ENCODE peak calls at places on chromosomes 6 and 20, in six cellular contexts. One of them, this sample, is unnamed. For H3K4me1, the result is how much of the 10 kb centered on the place peaks cover.

GRCh38 chr6:153015094-153015645 is 12.7 kb upstream of the MTRF1L start:
- DNase-seq in SK-N-SH: no peak
- DNase-seq in neuronal stem cell: no peak
- DNase-seq in A549: no peak
- DNase-seq in Karpas-422: no peak
- DNase-seq in K562: no peak
- DNase-seq in this sample: peak

GRCh38 chr6:29647927-29648642 is 8.8 kb upstream of the MOG start:
- DNase-seq in K562: peak
- DNase-seq in A549: peak
- DNase-seq in SK-N-SH: peak
- DNase-seq in neuronal stem cell: no peak
- DNase-seq in Karpas-422: peak
- DNase-seq in this sample: peak

GRCh38 chr20:22582960-22583772 is 1.2 kb downstream of the FOXA2 start:
- DNase-seq in A549: peak
- DNase-seq in SK-N-SH: no peak
- DNase-seq in K562: no peak
- DNase-seq in Karpas-422: no peak
- DNase-seq in neuronal stem cell: no peak
- DNase-seq in this sample: no peak

GRCh38 chr6:1912731-1913130 is 303.0 kb downstream of the FOXC1 start:
- DNase-seq in K562: no peak
- DNase-seq in SK-N-SH: no peak
- DNase-seq in neuronal stem cell: no peak
- DNase-seq in Karpas-422: no peak
- DNase-seq in A549: no peak
- DNase-seq in this sample: no peak

GRCh38 chr6:127879685-127880084 is 21.2 kb downstream of the THEMIS start:
- DNase-seq in SK-N-SH: no peak
- DNase-seq in K562: no peak
- DNase-seq in Karpas-422: no peak
- DNase-seq in neuronal stem cell: peak
- DNase-seq in A549: no peak
- DNase-seq in this sample: peak

GRCh38 chr6:136782021-136782770 is 10.1 kb downstream of the MAP3K5 start:
- DNase-seq in K562: no peak
- DNase-seq in neuronal stem cell: no peak
- DNase-seq in A549: no peak
- DNase-seq in Karpas-422: no peak
- DNase-seq in SK-N-SH: no peak
- DNase-seq in this sample: peak

GRCh38 chr6:143427109-143427817 is 23.2 kb downstream of the ADAT2 start:
- DNase-seq in SK-N-SH: peak
- DNase-seq in A549: peak
- DNase-seq in K562: peak
- DNase-seq in Karpas-422: peak
- DNase-seq in neuronal stem cell: peak
- DNase-seq in this sample: peak

GRCh38 chr20:57794600-57795346 is 85.0 kb upstream of the PMEPA1 start:
- DNase-seq in K562: no peak
- DNase-seq in SK-N-SH: no peak
- DNase-seq in A549: no peak
- DNase-seq in Karpas-422: no peak
- DNase-seq in neuronal stem cell: no peak
- DNase-seq in this sample: peak

GRCh38 chr6:169861431-169862045 is 110.1 kb downstream of the ERMARD start:
- DNase-seq in Karpas-422: no peak
- DNase-seq in neuronal stem cell: no peak
- DNase-seq in A549: no peak
- DNase-seq in SK-N-SH: peak
- DNase-seq in K562: no peak
- DNase-seq in this sample: no peak

GRCh38 chr6:6994796-6995195 is 113.0 kb upstream of the RREB1 start:
- DNase-seq in SK-N-SH: no peak
- DNase-seq in neuronal stem cell: no peak
- DNase-seq in Karpas-422: no peak
- DNase-seq in A549: no peak
- DNase-seq in K562: no peak
- DNase-seq in this sample: no peak

GRCh38 chr20:46458891-46459750 is 52.7 kb upstream of the ELMO2 start:
- DNase-seq in neuronal stem cell: peak
- DNase-seq in K562: no peak
- DNase-seq in SK-N-SH: peak
- DNase-seq in Karpas-422: no peak
- DNase-seq in A549: no peak
- DNase-seq in this sample: no peak

GRCh38 chr6:106145741-106146227 is 59.6 kb downstream of the PRDM1 start:
- DNase-seq in neuronal stem cell: no peak
- DNase-seq in A549: no peak
- DNase-seq in SK-N-SH: no peak
- DNase-seq in Karpas-422: no peak
- DNase-seq in K562: no peak
- DNase-seq in this sample: peak

GRCh38 chr6:38755207-38755606 is 40.1 kb downstream of the DNAH8 start:
- DNase-seq in Karpas-422: no peak
- DNase-seq in neuronal stem cell: no peak
- DNase-seq in SK-N-SH: no peak
- DNase-seq in A549: no peak
- DNase-seq in K562: no peak
- DNase-seq in this sample: no peak

GRCh38 chr6:551405-551804 is 105.5 kb downstream of the HUS1B start:
- DNase-seq in Karpas-422: no peak
- DNase-seq in neuronal stem cell: peak
- DNase-seq in K562: no peak
- DNase-seq in SK-N-SH: peak
- DNase-seq in A549: no peak
- DNase-seq in this sample: peak

GRCh38 chr20:931401-931800 is 15.3 kb upstream of the ANGPT4 start:
- DNase-seq in Karpas-422: peak
- DNase-seq in K562: no peak
- DNase-seq in neuronal stem cell: no peak
- DNase-seq in SK-N-SH: no peak
- DNase-seq in A549: no peak
- DNase-seq in this sample: no peak

GRCh38 chr20:37944456-37944981 is 41.6 kb downstream of the VSTM2L start:
- DNase-seq in neuronal stem cell: no peak
- DNase-seq in SK-N-SH: no peak
- DNase-seq in A549: no peak
- DNase-seq in K562: peak
- DNase-seq in Karpas-422: no peak
- DNase-seq in this sample: no peak

GRCh38 chr6:137602871-137603270 is 108.7 kb upstream of the OLIG3 start:
- DNase-seq in K562: no peak
- DNase-seq in A549: no peak
- DNase-seq in Karpas-422: no peak
- DNase-seq in neuronal stem cell: no peak
- DNase-seq in SK-N-SH: no peak
- DNase-seq in this sample: no peak

GRCh38 chr20:44399446-44399845 is 43.9 kb downstream of the HNF4A start:
- DNase-seq in SK-N-SH: no peak
- DNase-seq in K562: no peak
- DNase-seq in Karpas-422: no peak
- DNase-seq in A549: no peak
- DNase-seq in neuronal stem cell: no peak
- DNase-seq in this sample: no peak

GRCh38 chr6:152204584-152204983 is 397.1 kb downstream of the ESR1 start:
- DNase-seq in SK-N-SH: no peak
- DNase-seq in A549: no peak
- DNase-seq in neuronal stem cell: no peak
- DNase-seq in K562: no peak
- DNase-seq in Karpas-422: no peak
- DNase-seq in this sample: no peak

GRCh38 chr6:10531942-10532341 is 10.8 kb downstream of the GCNT2 start:
- DNase-seq in A549: no peak
- DNase-seq in neuronal stem cell: no peak
- DNase-seq in SK-N-SH: no peak
- DNase-seq in K562: no peak
- DNase-seq in Karpas-422: peak
- DNase-seq in this sample: no peak
- H3K4me2 ChIP-seq in A549: peak
- H3K4me2 ChIP-seq in neuronal stem cell: no peak
- H3K4me2 ChIP-seq in SK-N-SH: no peak
- H3K4me2 ChIP-seq in K562: no peak
- H3K4me2 ChIP-seq in Karpas-422: peak
- H3K4me2 ChIP-seq in this sample: no peak

DNA sequence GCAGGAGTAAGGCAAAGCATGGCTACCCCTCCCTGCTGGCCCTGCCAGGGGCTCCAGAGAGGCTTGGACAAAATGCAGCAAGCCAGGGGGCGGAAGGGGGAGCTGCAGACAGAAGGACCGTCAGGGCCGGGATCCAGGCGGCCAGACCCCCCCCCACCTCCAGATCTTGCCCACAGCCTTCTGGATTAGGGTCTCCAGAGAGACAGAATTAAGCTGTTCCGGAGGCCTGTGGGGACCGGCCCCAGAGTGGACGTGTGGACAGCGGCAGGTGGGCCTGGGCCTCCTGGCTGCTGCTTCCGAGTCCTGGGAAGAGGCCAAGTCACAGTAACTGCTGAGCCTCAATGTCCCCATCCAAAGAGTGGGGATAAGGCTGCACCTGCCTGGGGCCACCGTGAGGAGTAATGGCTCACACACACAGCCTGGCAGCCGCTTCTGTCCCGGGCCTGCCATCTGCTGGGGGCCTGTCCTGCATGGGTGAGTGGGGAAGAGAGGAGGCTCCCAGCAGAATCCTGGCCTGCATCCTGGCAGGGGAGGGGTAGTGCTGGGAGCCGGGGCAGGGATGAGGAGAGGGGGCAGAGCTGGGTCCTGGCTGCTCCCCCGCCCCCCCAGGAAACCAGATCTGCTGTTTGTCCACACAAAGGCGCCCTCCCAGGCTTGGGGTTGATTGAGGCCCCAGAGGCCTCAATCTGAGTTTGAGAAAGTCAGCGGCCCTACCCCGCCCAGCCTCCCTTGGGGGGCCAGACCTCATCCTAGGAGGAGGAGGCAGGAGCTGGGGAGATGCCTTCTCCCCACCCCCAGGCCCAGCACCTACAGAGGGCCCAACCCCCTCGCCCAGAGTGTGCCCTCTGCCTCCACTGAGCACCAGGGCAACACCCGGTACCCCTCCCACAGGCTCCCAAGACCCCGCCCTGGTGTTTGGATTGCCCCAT is 3.9 kb downstream of the LAMA5 start:
- DNase-seq in Karpas-422: no peak
- DNase-seq in SK-N-SH: peak
- DNase-seq in A549: no peak
- DNase-seq in K562: no peak
- DNase-seq in neuronal stem cell: no peak
- DNase-seq in this sample: no peak
- H3K4me1 ChIP-seq in Karpas-422: under half
- H3K4me1 ChIP-seq in SK-N-SH: under half
- H3K4me1 ChIP-seq in A549: half or more
- H3K4me1 ChIP-seq in K562: half or more
- H3K4me1 ChIP-seq in neuronal stem cell: under half
- H3K4me1 ChIP-seq in this sample: under half

GRCh38 chr6:34871853-34872252 is 16.0 kb downstream of the TAF11 start:
- DNase-seq in A549: no peak
- DNase-seq in Karpas-422: no peak
- DNase-seq in SK-N-SH: no peak
- DNase-seq in neuronal stem cell: no peak
- DNase-seq in K562: peak
- DNase-seq in this sample: no peak
- H3K4me2 ChIP-seq in A549: no peak
- H3K4me2 ChIP-seq in Karpas-422: no peak
- H3K4me2 ChIP-seq in SK-N-SH: no peak
- H3K4me2 ChIP-seq in neuronal stem cell: no peak
- H3K4me2 ChIP-seq in K562: no peak
- H3K4me2 ChIP-seq in this sample: no peak

DNA sequence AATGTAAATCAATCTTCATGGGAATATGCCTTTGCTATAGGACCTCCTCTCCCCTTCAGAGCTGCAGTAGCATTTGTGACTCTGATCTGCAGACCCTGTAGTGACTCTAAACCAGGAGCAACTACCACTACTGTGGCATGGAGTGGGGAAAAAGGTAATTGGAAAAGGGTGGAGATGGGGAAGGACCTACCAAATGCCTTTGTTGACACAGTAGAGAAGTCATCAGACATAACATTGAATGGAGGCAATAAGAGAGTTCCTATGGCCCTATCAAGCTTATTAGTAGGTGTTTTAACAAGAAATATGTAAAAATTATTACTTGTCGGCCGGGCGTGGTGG is 4.7 kb downstream of the HSPA1A start:
- DNase-seq in K562: no peak
- DNase-seq in Karpas-422: no peak
- DNase-seq in A549: no peak
- DNase-seq in SK-N-SH: no peak
- DNase-seq in neuronal stem cell: no peak
- DNase-seq in this sample: no peak
- H3K4me1 ChIP-seq in K562: under half
- H3K4me1 ChIP-seq in Karpas-422: under half
- H3K4me1 ChIP-seq in A549: under half
- H3K4me1 ChIP-seq in SK-N-SH: under half
- H3K4me1 ChIP-seq in neuronal stem cell: under half
- H3K4me1 ChIP-seq in this sample: under half

GRCh38 chr6:52186075-52186474 is at the start of gene IL17A:
- DNase-seq in K562: no peak
- DNase-seq in Karpas-422: no peak
- DNase-seq in A549: no peak
- DNase-seq in neuronal stem cell: no peak
- DNase-seq in SK-N-SH: no peak
- DNase-seq in this sample: no peak
- H3K4me2 ChIP-seq in K562: no peak
- H3K4me2 ChIP-seq in Karpas-422: no peak
- H3K4me2 ChIP-seq in A549: no peak
- H3K4me2 ChIP-seq in neuronal stem cell: no peak
- H3K4me2 ChIP-seq in SK-N-SH: no peak
- H3K4me2 ChIP-seq in this sample: no peak